ENCODE peak calls at places on chromosomes 3 and 15, in eight cellular contexts. O, K, G, J, A, L, B and H are unnamed samples.

GRCh38 chr3:186255703-186256331 is 106.2 kb downstream of the DGKG start:
- DNase-seq in O (peak), K (no peak), G (no peak), J (peak), A (peak), L (no peak), B (no peak), H (no peak)

GRCh38 chr3:182618085-182618732 is 175.1 kb upstream of the ATP11B start:
- DNase-seq in O (no peak), K (no peak), G (no peak), J (peak), A (peak), L (no peak), B (no peak), H (peak)

GRCh38 chr3:46667061-46667621 is 26.3 kb downstream of the ALS2CL start:
- DNase-seq in O (peak), K (no peak), G (no peak), J (no peak), A (no peak), L (no peak), B (no peak), H (no peak)

GRCh38 chr15:88974392-88974791 is 61.2 kb upstream of the MFGE8 start:
- DNase-seq in O (no peak), K (no peak), G (no peak), J (no peak), A (no peak), L (peak), B (no peak), H (no peak)

GRCh38 chr3:123457841-123458240 is 9.0 kb upstream of the ADCY5 start:
- DNase-seq in O (no peak), K (no peak), G (no peak), J (no peak), A (no peak), L (no peak), B (no peak), H (no peak)

GRCh38 chr3:128794067-128794768 is 68.2 kb downstream of the RAB7A start:
- DNase-seq in O (peak), K (no peak), G (peak), J (no peak), A (no peak), L (peak), B (no peak), H (peak)

GRCh38 chr15:100693451-100693850 is 91.1 kb downstream of the ASB7 start:
- DNase-seq in O (no peak), K (no peak), G (no peak), J (no peak), A (no peak), L (no peak), B (no peak), H (no peak)

GRCh38 chr3:179608931-179609720 is 4.5 kb downstream of the NDUFB5 start:
- DNase-seq in O (peak), K (no peak), G (no peak), J (no peak), A (no peak), L (no peak), B (no peak), H (no peak)

GRCh38 chr15:78394981-78395619 is 42.9 kb upstream of the IREB2 start:
- DNase-seq in O (no peak), K (no peak), G (no peak), J (peak), A (no peak), L (no peak), B (no peak), H (no peak)

GRCh38 chr3:51715231-51716058 is 8.6 kb downstream of the GRM2 start:
- DNase-seq in O (no peak), K (no peak), G (no peak), J (no peak), A (no peak), L (no peak), B (peak), H (no peak)

GRCh38 chr3:120072867-120073525 is 21.3 kb downstream of the GSK3B start:
- DNase-seq in O (no peak), K (no peak), G (no peak), J (no peak), A (no peak), L (no peak), B (no peak), H (no peak)

GRCh38 chr3:37814547-37814946 is 47.1 kb upstream of the CTDSPL start:
- DNase-seq in O (no peak), K (no peak), G (no peak), J (peak), A (no peak), L (no peak), B (no peak), H (peak)

GRCh38 chr3:53196575-53197407 is 35.8 kb downstream of the PRKCD start:
- DNase-seq in O (peak), K (no peak), G (no peak), J (no peak), A (peak), L (peak), B (no peak), H (peak)

GRCh38 chr3:45644063-45644462 is 45.1 kb upstream of the SACM1L start:
- DNase-seq in O (no peak), K (no peak), G (peak), J (no peak), A (no peak), L (peak), B (no peak), H (no peak)

GRCh38 chr15:88243895-88244787 is 12.4 kb downstream of the NTRK3 start:
- DNase-seq in O (peak), K (no peak), G (peak), J (no peak), A (peak), L (peak), B (no peak), H (peak)

GRCh38 chr15:51727141-51727897 is 10.1 kb downstream of the LYSMD2 start:
- DNase-seq in O (peak), K (no peak), G (no peak), J (peak), A (no peak), L (peak), B (no peak), H (peak)

GRCh38 chr3:134487406-134487805 is 1.5 kb downstream of the CEP63 start:
- DNase-seq in O (no peak), K (no peak), G (no peak), J (peak), A (no peak), L (peak), B (no peak), H (no peak)

GRCh38 chr15:88661041-88661765 is 22.4 kb downstream of the ISG20 start:
- DNase-seq in O (no peak), K (no peak), G (peak), J (no peak), A (no peak), L (peak), B (no peak), H (no peak)

GRCh38 chr3:169002689-169003088 is 660.8 kb downstream of the MECOM start:
- DNase-seq in O (no peak), K (no peak), G (no peak), J (peak), A (no peak), L (no peak), B (no peak), H (no peak)

GRCh38 chr3:61858054-61858453 is 296.7 kb downstream of the PTPRG start:
- DNase-seq in O (no peak), K (no peak), G (no peak), J (peak), A (no peak), L (peak), B (no peak), H (peak)